ENCODE peak calls at places on chromosomes 4 and X, in nine cellular contexts. V, Y, M, I, F, B, D, T and N are unnamed samples.

GRCh38 chrX:155966876-155967275 is 30.6 kb upstream of the IL9R start:
- DNase-seq in Y (no peak), B (peak), M (peak), D (peak), V (no peak), T (peak), I (no peak), F (no peak), N (peak)

GRCh38 chr4:44186850-44187246 is 261.8 kb downstream of the KCTD8 start:
- DNase-seq in T (no peak), I (no peak), M (no peak), F (no peak), B (no peak), Y (no peak), V (no peak), D (no peak), N (no peak)

GRCh38 chr4:11505225-11505971 is 76.7 kb upstream of the HS3ST1 start:
- DNase-seq in F (no peak), D (peak), T (no peak), B (no peak), V (no peak), Y (no peak), I (no peak), M (peak), N (no peak)

GRCh38 chrX:152904151-152905080 is 6.5 kb downstream of the ZNF185 start:
- DNase-seq in Y (peak), V (no peak), B (peak), T (peak), D (peak), F (peak), I (no peak), M (peak), N (peak)

GRCh38 chrX:133335027-133335426 is 80.3 kb downstream of the GPC4 start:
- DNase-seq in M (no peak), F (peak), B (no peak), D (peak), Y (no peak), T (peak), V (no peak), I (no peak), N (peak)

GRCh38 chr4:17376205-17376604 is 135.7 kb downstream of the QDPR start:
- DNase-seq in Y (no peak), D (no peak), F (no peak), I (no peak), M (no peak), V (no peak), T (no peak), B (no peak), N (no peak)

GRCh38 chr4:98670186-98670585 is 11.8 kb upstream of the TSPAN5 start:
- DNase-seq in T (no peak), Y (no peak), M (no peak), B (no peak), D (no peak), V (no peak), I (no peak), F (no peak), N (no peak)

GRCh38 chr4:6106156-6106555 is 87.9 kb upstream of the C4orf50 start:
- DNase-seq in V (no peak), D (no peak), B (no peak), T (no peak), Y (no peak), F (no peak), M (no peak), I (no peak), N (no peak)

GRCh38 chr4:104395219-104395618 is 99.5 kb downstream of the CXXC4 start:
- DNase-seq in D (no peak), T (no peak), M (no peak), Y (no peak), I (no peak), V (no peak), F (no peak), B (peak), N (peak)

GRCh38 chr4:124018383-124019317 is 622.1 kb downstream of the SPRY1 start:
- DNase-seq in V (no peak), M (peak), T (peak), D (no peak), Y (peak), B (no peak), F (peak), I (no peak), N (no peak)